ENCODE peak calls at places on chromosome 7, in seven cellular contexts. L, I, V, T, F, A and K are unnamed samples.

GRCh38 chr7:75575488-75576112 is 83.5 kb downstream of the SPDYE5 start:
- DNase-seq in L (no peak), I (no peak), V (peak), T (no peak), F (peak), A (no peak), K (peak)

GRCh38 chr7:8536431-8536830 is 103.0 kb downstream of the NXPH1 start:
- DNase-seq in L (no peak), I (no peak), V (no peak), T (no peak), F (no peak), A (no peak), K (no peak)

GRCh38 chr7:3043544-3044395 is at the start of gene CARD11:
- DNase-seq in L (no peak), I (no peak), V (no peak), T (no peak), F (no peak), A (peak), K (no peak)

GRCh38 chr7:133827707-133828580 is 299.2 kb upstream of the LRGUK start:
- DNase-seq in L (no peak), I (no peak), V (no peak), T (no peak), F (no peak), A (no peak), K (no peak)

GRCh38 chr7:37359662-37360444 is 88.8 kb downstream of the ELMO1 start:
- DNase-seq in L (no peak), I (no peak), V (no peak), T (no peak), F (no peak), A (no peak), K (no peak)

GRCh38 chr7:66921396-66921917 is 432 bp downstream of the TMEM248 start:
- DNase-seq in L (no peak), I (peak), V (no peak), T (no peak), F (no peak), A (peak), K (peak)

GRCh38 chr7:102834999-102835398 is 77.8 kb upstream of the LRRC17 start:
- DNase-seq in L (peak), I (peak), V (no peak), T (no peak), F (no peak), A (peak), K (peak)

GRCh38 chr7:98555403-98555802 is 61.7 kb upstream of the NPTX2 start:
- DNase-seq in L (no peak), I (no peak), V (no peak), T (no peak), F (no peak), A (no peak), K (no peak)

GRCh38 chr7:98223898-98224700 is 12.9 kb downstream of the BHLHA15 start:
- DNase-seq in L (no peak), I (no peak), V (no peak), T (peak), F (no peak), A (no peak), K (no peak)

GRCh38 chr7:4883352-4884144 is at the start of gene RADIL:
- DNase-seq in L (peak), I (peak), V (peak), T (peak), F (peak), A (peak), K (peak)

GRCh38 chr7:45402480-45403218 is 171.5 kb upstream of the ADCY1 start:
- DNase-seq in L (no peak), I (peak), V (no peak), T (no peak), F (peak), A (peak), K (peak)

GRCh38 chr7:132865366-132865765 is 216.5 kb downstream of the CHCHD3 start:
- DNase-seq in L (no peak), I (no peak), V (no peak), T (peak), F (no peak), A (no peak), K (no peak)

GRCh38 chr7:43534110-43534509 is 48.8 kb upstream of the STK17A start:
- DNase-seq in L (no peak), I (peak), V (no peak), T (no peak), F (no peak), A (peak), K (peak)

GRCh38 chr7:90655566-90655965 is 59.4 kb downstream of the CDK14 start:
- DNase-seq in L (no peak), I (peak), V (no peak), T (no peak), F (peak), A (peak), K (peak)

GRCh38 chr7:93015193-93016084 is 102.3 kb downstream of the SAMD9 start:
- DNase-seq in L (no peak), I (peak), V (no peak), T (no peak), F (peak), A (peak), K (peak)

GRCh38 chr7:17347426-17347825 is 49.0 kb downstream of the AHR start:
- DNase-seq in L (no peak), I (peak), V (no peak), T (no peak), F (no peak), A (peak), K (no peak)

GRCh38 chr7:142379445-142379844 is 121.6 kb upstream of the PRSS58 start:
- DNase-seq in L (no peak), I (no peak), V (peak), T (no peak), F (no peak), A (no peak), K (no peak)

GRCh38 chr7:40739257-40739656 is 604.5 kb downstream of the SUGCT start:
- DNase-seq in L (no peak), I (no peak), V (no peak), T (no peak), F (no peak), A (no peak), K (no peak)
- H3K4me3 ChIP-seq in L (no peak), I (no peak), V (no peak), T (no peak), F (no peak), A (no peak), K (no peak)

GRCh38 chr7:12211054-12212050 is at the start of gene TMEM106B:
- DNase-seq in L (peak), I (peak), V (peak), T (peak), F (peak), A (peak), K (peak)
- TF ChIP-seq CTCF in L (peak), I (peak), V (peak), T (no peak), F (peak), A (no peak), K (no peak)

DNA sequence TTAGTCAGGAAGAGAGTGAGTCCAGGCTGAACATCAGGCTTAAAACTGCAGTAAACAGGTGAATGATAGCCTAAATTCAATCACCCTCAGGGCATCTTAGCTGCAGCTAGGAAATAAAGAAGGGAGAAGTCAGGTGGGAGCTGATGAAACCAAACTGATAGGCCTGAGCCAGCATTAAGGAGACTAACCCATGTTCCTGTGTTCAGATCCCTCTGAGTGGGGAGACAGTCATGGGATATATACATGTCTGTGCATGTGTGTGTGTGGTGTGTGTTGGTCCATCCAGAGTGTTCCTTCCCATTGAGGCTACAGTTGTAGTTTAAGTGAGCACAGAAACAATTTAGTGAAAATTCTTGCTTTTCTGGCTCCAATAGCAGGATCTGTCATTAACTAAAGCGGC is 480.9 kb downstream of the PHTF2 start:
- DNase-seq in L (no peak), I (no peak), V (no peak), T (no peak), F (no peak), A (no peak), K (no peak)
- H3K4me3 ChIP-seq in L (no peak), I (no peak), V (no peak), T (no peak), F (no peak), A (no peak), K (no peak)

DNA sequence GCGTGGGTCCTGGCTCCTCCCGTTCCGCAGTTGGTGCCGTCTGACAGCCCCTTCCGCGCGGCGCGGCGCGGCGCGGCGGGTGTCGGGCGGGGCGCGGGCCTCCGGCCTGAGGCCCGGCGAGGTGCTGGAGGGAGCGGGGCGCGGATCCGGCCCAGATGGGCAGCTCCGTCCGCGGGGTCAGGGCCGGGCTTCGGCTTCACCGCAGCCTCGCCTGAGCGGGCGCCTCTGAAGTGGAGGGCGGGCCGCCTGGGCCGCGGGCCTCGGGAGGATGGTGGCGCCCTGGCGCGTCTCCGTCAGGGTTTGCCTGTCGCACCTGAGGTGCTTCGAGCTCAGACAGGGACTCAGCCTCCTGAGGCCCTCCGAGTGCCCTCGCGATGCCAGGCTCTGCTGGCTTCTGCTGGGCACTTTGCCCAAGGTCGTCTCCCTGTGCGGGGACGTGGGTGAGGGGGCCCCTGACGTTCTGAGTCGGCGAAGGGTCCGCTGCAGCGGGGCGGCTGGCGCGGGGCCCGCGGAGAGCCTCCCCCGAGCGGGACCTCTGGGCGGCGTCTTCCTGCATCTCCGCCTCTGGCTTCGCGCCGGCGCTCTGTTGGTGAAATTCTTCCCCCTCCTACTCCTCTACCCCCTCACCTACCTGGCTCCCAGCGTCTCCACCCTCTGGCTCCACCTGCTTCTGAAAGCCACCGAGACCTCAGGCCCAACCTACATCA is 471 bp downstream of the ADCK2 start:
- DNase-seq in L (peak), I (peak), V (peak), T (peak), F (no peak), A (no peak), K (no peak)
- TF ChIP-seq CTCF in L (no peak), I (no peak), V (no peak), T (no peak), F (no peak), A (no peak), K (no peak)

GRCh38 chr7:100892364-100893317 is 3.0 kb downstream of the ACHE start:
- DNase-seq in L (no peak), I (no peak), V (no peak), T (no peak), F (no peak), A (no peak), K (no peak)

GRCh38 chr7:100893318-100893895 is 2.3 kb downstream of the ACHE start:
- DNase-seq in L (no peak), I (no peak), V (no peak), T (no peak), F (no peak), A (no peak), K (no peak)

GRCh38 chr7:100889761-100890639 is 485 bp upstream of the UFSP1 start:
- DNase-seq in L (peak), I (peak), V (peak), T (peak), F (no peak), A (peak), K (peak)

GRCh38 chr7:100890640-100891521 is 1.4 kb upstream of the UFSP1 start:
- DNase-seq in L (no peak), I (no peak), V (no peak), T (peak), F (no peak), A (no peak), K (no peak)

GRCh38 chr7:100891555-100891954 is 2.0 kb upstream of the UFSP1 start:
- DNase-seq in L (no peak), I (no peak), V (no peak), T (no peak), F (no peak), A (no peak), K (peak)
- H3K4me3 ChIP-seq in L (no peak), I (no peak), V (no peak), T (peak), F (no peak), A (no peak), K (no peak)

DNA sequence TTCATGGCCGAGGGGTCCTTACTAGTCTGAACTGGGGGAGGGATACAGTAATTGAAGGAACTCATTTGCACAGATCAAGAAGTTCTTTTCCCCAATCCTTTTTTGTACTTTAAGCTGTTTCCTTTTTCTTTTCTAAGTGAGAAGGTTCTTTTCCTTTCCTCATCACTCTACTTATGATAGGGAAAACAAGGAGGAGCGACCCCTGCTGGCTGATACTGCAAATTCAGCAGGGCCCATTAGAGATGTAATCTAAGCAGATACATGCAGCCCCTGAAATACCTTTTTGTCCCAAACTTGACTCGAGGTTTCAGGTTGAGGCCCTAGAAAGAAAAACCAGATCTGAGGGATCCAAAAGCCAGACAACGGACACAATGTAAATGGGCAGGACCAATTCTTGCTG is 305.5 kb downstream of the DNAJB9 start:
- DNase-seq in L (no peak), I (peak), V (no peak), T (no peak), F (peak), A (peak), K (peak)
- TF ChIP-seq CTCF in L (peak), I (peak), V (peak), T (no peak), F (peak), A (peak), K (no peak)

DNA sequence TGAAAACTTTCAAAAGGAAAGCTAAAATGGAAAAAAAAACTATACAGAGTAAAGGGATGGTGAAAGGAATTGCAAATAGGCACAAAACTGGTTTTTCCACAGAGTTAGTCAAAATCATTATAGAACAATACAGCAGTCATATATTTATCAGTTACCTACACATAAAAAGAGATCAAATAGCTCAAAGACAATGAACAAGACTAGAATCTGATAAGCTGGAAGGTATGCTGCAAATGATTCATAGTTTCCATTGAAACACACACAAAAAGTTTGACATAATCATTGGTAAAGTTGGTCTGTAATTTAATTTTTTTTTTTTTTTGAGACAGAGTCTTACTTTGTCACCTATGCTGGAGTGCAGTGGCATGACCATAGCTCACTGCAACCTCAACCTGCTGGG is 92.4 kb upstream of the SGCE start:
- DNase-seq in L (no peak), I (no peak), V (no peak), T (no peak), F (no peak), A (no peak), K (no peak)
- H3K4me3 ChIP-seq in L (no peak), I (no peak), V (no peak), T (no peak), F (no peak), A (no peak), K (no peak)

GRCh38 chr7:119197172-119197871 is 972.8 kb downstream of the ANKRD7 start:
- DNase-seq in L (no peak), I (no peak), V (no peak), T (no peak), F (no peak), A (no peak), K (no peak)

GRCh38 chr7:119196183-119196582 is 971.7 kb downstream of the ANKRD7 start:
- DNase-seq in L (no peak), I (no peak), V (no peak), T (no peak), F (no peak), A (no peak), K (no peak)

DNA sequence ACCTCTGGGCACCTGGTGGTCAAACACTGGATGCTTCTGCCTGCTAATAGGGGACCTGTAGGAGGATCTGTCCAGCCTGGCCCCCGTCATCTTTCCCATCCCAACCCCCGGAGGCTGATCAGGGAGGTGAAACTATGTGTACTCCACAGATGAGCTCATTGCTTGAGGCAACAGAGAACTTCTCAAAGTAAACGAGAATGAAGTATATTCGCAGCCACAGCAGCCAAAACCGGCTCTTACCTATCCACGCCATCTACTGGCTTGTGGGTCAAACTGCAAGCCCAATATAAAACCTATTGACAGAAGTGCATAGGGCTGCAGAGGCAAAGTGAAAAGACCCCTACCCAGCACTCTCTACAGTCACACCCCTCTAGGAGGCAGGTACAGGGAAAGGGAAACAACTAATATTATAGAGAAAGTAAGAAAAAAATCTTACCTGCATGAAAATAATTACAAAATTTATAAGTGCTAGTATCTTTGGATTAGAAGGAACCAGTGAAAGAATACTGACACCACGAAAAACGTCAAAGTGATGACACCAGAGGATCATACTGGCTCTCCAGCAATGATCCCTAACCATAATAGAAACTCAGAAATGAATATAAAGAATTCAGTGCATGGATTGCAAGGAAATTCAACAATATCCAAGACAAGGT is 973.5 kb downstream of the ANKRD7 start:
- DNase-seq in L (peak), I (peak), V (peak), T (no peak), F (no peak), A (peak), K (peak)
- TF ChIP-seq CTCF in L (peak), I (peak), V (peak), T (peak), F (peak), A (peak), K (peak)

DNA sequence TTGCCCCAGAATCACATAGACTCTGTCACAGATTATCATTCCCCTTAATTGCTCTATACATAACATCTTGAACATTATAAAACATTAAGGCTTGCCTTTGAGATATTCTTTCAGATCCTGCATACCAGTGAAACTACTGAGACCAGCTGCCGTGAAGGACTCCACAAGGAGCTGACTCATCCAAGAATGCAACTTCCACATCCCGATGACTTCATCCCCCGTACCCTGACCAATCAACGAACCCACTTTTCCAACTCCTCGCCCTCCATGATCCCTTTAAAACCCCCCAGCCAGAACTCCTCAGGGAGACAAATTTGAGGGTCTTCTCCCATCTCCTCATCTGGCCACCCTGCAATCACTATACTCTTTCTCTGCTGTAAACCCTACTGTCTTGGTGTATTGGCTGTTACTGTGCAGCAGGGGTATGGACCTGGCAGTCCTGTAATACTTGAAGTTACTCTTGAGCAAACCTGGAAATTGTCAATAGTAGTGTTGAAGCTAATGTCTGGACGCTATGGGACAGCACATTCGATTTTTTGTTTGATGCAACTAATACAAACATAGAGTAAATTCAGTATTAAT is 49.8 kb downstream of the HTR5A start:
- DNase-seq in L (no peak), I (peak), V (no peak), T (no peak), F (no peak), A (no peak), K (no peak)
- H3K4me3 ChIP-seq in L (no peak), I (no peak), V (no peak), T (no peak), F (no peak), A (no peak), K (no peak)